ENCODE peak calls at places on chromosomes 3 and 15, in nine cellular contexts. One of them, this sample, is unnamed. For H3K4me1, the result is how much of the 10 kb centered on the place peaks cover.

GRCh38 chr3:101383156-101383575 is 62.8 kb upstream of the IMPG2 start:
- DNase-seq in fibroblast of lung: peak
- DNase-seq in IMR-90: peak
- DNase-seq in H9: peak
- DNase-seq in lung: no peak
- DNase-seq in A549: no peak
- DNase-seq in pancreas: no peak
- DNase-seq in uterus: no peak
- DNase-seq in tibial nerve: no peak
- DNase-seq in this sample: no peak

GRCh38 chr3:150168694-150169093 is 198.0 kb upstream of the PFN2 start:
- DNase-seq in fibroblast of lung: peak
- DNase-seq in lung: no peak
- DNase-seq in tibial nerve: peak
- DNase-seq in uterus: peak
- DNase-seq in IMR-90: peak
- DNase-seq in pancreas: peak
- DNase-seq in A549: no peak
- DNase-seq in H9: no peak
- DNase-seq in this sample: peak

GRCh38 chr3:132180337-132180791 is 136.8 kb upstream of the ACP3 start:
- DNase-seq in tibial nerve: no peak
- DNase-seq in IMR-90: peak
- DNase-seq in lung: no peak
- DNase-seq in uterus: no peak
- DNase-seq in pancreas: no peak
- DNase-seq in fibroblast of lung: peak
- DNase-seq in H9: peak
- DNase-seq in A549: peak
- DNase-seq in this sample: no peak

GRCh38 chr3:23209747-23210495 is 6.8 kb downstream of the UBE2E2 start:
- DNase-seq in H9: no peak
- DNase-seq in lung: no peak
- DNase-seq in fibroblast of lung: no peak
- DNase-seq in tibial nerve: no peak
- DNase-seq in pancreas: no peak
- DNase-seq in IMR-90: no peak
- DNase-seq in uterus: no peak
- DNase-seq in A549: no peak
- DNase-seq in this sample: no peak

GRCh38 chr15:39455502-39455991 is 125.3 kb upstream of the THBS1 start:
- DNase-seq in tibial nerve: no peak
- DNase-seq in A549: peak
- DNase-seq in lung: no peak
- DNase-seq in fibroblast of lung: peak
- DNase-seq in H9: no peak
- DNase-seq in uterus: no peak
- DNase-seq in pancreas: peak
- DNase-seq in IMR-90: peak
- DNase-seq in this sample: no peak

GRCh38 chr15:39598958-39599845 is 18.3 kb downstream of the THBS1 start:
- DNase-seq in IMR-90: peak
- DNase-seq in uterus: no peak
- DNase-seq in pancreas: no peak
- DNase-seq in H9: no peak
- DNase-seq in A549: no peak
- DNase-seq in tibial nerve: no peak
- DNase-seq in fibroblast of lung: peak
- DNase-seq in lung: no peak
- DNase-seq in this sample: no peak

GRCh38 chr3:150653110-150653561 is 50.0 kb downstream of the SELENOT start:
- DNase-seq in A549: no peak
- DNase-seq in H9: no peak
- DNase-seq in uterus: no peak
- DNase-seq in lung: no peak
- DNase-seq in IMR-90: no peak
- DNase-seq in fibroblast of lung: no peak
- DNase-seq in tibial nerve: no peak
- DNase-seq in pancreas: no peak
- DNase-seq in this sample: no peak

GRCh38 chr3:21142949-21143348 is 608.1 kb downstream of the ZNF385D start:
- DNase-seq in tibial nerve: no peak
- DNase-seq in IMR-90: no peak
- DNase-seq in A549: no peak
- DNase-seq in lung: no peak
- DNase-seq in fibroblast of lung: no peak
- DNase-seq in pancreas: no peak
- DNase-seq in uterus: no peak
- DNase-seq in H9: no peak
- DNase-seq in this sample: no peak

GRCh38 chr3:59185586-59186381 is 136.0 kb upstream of the CFAP20DC start:
- DNase-seq in A549: no peak
- DNase-seq in tibial nerve: no peak
- DNase-seq in IMR-90: peak
- DNase-seq in fibroblast of lung: peak
- DNase-seq in uterus: no peak
- DNase-seq in lung: no peak
- DNase-seq in pancreas: no peak
- DNase-seq in H9: no peak
- DNase-seq in this sample: no peak

DNA sequence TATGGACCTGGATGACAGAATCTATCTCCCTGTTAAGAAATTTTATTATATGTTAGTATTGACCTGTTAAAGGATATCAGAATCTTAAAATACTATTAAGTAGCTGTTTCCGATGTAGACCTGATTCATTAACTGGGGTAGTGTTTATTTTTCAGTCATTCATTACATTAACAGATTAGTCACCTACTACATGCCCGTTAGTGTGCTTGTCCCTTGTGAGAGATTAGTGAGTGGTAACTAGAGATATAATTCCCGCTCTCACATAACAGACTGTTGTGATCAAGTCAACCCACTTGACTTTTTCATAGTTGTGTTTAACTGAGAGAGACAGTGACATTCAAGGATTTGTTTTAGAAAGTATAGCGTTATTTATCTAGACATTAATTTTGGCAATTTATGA is 166.8 kb downstream of the TCF12 start:
- DNase-seq in uterus: no peak
- DNase-seq in H9: no peak
- DNase-seq in A549: no peak
- DNase-seq in IMR-90: peak
- DNase-seq in pancreas: no peak
- DNase-seq in fibroblast of lung: no peak
- DNase-seq in lung: no peak
- DNase-seq in tibial nerve: no peak
- DNase-seq in this sample: no peak
- H3K4me1 ChIP-seq in uterus: under half
- H3K4me1 ChIP-seq in H9: under half
- H3K4me1 ChIP-seq in A549: under half
- H3K4me1 ChIP-seq in IMR-90: under half
- H3K4me1 ChIP-seq in pancreas: under half
- H3K4me1 ChIP-seq in fibroblast of lung: under half
- H3K4me1 ChIP-seq in lung: under half
- H3K4me1 ChIP-seq in tibial nerve: under half
- H3K4me1 ChIP-seq in this sample: under half

GRCh38 chr15:74311734-74312444 is 55.6 kb downstream of the CYP11A1 start:
- DNase-seq in fibroblast of lung: no peak
- DNase-seq in uterus: no peak
- DNase-seq in H9: peak
- DNase-seq in A549: peak
- DNase-seq in pancreas: no peak
- DNase-seq in tibial nerve: no peak
- DNase-seq in lung: no peak
- DNase-seq in IMR-90: peak
- DNase-seq in this sample: peak
- TF ChIP-seq CTCF in fibroblast of lung: peak
- TF ChIP-seq CTCF in uterus: no peak
- TF ChIP-seq CTCF in H9: peak
- TF ChIP-seq CTCF in A549: peak
- TF ChIP-seq CTCF in pancreas: no peak
- TF ChIP-seq CTCF in tibial nerve: no peak
- TF ChIP-seq CTCF in lung: no peak
- TF ChIP-seq CTCF in IMR-90: peak
- TF ChIP-seq CTCF in this sample: no peak

DNA sequence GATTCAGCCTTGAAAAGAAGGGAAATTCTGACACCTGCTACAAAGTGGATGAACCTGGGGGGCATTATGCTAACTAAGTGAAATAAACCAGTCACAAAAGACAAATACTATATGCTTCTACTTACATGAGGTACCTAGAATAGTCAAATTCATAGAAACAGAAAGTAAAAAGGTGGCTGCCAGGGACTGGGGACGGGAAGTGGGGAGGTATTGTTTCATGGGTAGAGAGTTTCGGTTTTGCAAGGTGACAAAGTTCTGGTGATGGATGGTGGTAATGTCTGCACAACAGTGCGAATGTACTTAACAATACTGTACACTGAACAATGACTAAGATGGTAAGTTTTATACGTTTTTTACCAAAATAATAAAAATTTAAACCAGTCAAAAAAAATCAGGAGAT is 4.8 kb downstream of the IDH2 start:
- DNase-seq in H9: no peak
- DNase-seq in A549: no peak
- DNase-seq in IMR-90: no peak
- DNase-seq in lung: no peak
- DNase-seq in fibroblast of lung: no peak
- DNase-seq in tibial nerve: no peak
- DNase-seq in pancreas: no peak
- DNase-seq in uterus: no peak
- DNase-seq in this sample: no peak
- H3K4me1 ChIP-seq in H9: under half
- H3K4me1 ChIP-seq in A549: under half
- H3K4me1 ChIP-seq in IMR-90: under half
- H3K4me1 ChIP-seq in lung: under half
- H3K4me1 ChIP-seq in fibroblast of lung: under half
- H3K4me1 ChIP-seq in tibial nerve: under half
- H3K4me1 ChIP-seq in pancreas: half or more
- H3K4me1 ChIP-seq in uterus: under half
- H3K4me1 ChIP-seq in this sample: under half

DNA sequence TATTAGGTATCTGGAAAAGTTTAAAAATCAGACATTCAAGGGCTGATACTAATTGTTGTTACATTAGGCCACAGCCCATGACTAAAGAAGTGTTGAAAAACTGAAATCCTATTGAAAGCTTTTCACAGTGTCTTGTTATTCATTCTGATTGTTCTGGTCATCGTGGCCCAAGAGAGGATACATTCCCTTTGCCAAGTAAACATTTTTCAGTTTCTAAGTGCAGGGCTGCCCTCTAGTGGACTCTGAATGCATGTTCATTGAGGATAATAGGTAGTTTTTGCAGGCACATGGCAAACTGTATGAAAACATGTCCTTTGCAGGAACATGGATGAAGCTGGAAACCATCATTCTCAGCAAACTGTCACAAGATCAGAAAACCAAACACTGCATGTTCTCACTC is 181.1 kb downstream of the MYRIP start:
- DNase-seq in lung: no peak
- DNase-seq in fibroblast of lung: peak
- DNase-seq in IMR-90: peak
- DNase-seq in uterus: no peak
- DNase-seq in H9: peak
- DNase-seq in tibial nerve: no peak
- DNase-seq in pancreas: no peak
- DNase-seq in A549: peak
- DNase-seq in this sample: peak
- TF ChIP-seq CTCF in lung: no peak
- TF ChIP-seq CTCF in fibroblast of lung: peak
- TF ChIP-seq CTCF in IMR-90: peak
- TF ChIP-seq CTCF in uterus: no peak
- TF ChIP-seq CTCF in H9: peak
- TF ChIP-seq CTCF in tibial nerve: no peak
- TF ChIP-seq CTCF in pancreas: no peak
- TF ChIP-seq CTCF in A549: peak
- TF ChIP-seq CTCF in this sample: peak

DNA sequence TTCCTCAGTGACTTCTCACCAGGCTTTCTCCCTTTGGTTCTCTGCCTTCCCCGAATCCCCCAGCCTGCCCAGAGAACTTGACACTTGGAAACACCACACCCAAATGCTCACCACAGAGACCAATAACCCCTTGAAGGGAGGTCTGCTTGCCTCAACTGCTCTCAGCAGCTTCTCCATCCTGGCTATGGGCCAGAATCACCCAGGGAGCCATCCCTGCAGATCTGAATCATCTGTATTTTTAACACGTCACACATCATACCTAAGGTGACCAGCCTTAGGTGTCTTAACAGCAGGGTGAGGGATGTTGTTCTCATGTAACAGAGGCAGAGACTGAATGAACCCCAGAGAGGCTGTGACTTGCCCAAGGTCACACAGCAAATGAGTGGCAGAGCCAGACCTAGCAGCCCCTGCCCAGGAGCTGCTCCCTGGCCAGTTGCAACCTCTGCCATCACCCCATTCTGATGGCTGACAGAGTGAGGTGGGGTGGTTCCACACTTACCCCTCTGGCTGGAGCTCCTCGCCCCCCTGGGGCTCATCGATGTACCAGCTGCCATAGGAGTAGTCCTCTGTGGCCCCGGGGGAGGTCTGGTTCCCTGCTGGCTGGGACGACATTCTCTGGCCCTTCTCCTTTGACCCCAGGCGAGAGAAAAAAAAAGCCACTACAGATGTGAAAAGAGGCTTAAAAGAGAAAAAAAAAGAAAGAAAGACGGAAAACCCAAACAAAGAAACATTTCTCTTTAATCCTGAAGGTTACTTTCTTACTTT is 749 bp downstream of the STRA6 start:
- DNase-seq in pancreas: no peak
- DNase-seq in H9: no peak
- DNase-seq in fibroblast of lung: no peak
- DNase-seq in IMR-90: no peak
- DNase-seq in tibial nerve: no peak
- DNase-seq in uterus: no peak
- DNase-seq in lung: no peak
- DNase-seq in A549: peak
- DNase-seq in this sample: no peak
- H3K4me1 ChIP-seq in pancreas: under half
- H3K4me1 ChIP-seq in H9: under half
- H3K4me1 ChIP-seq in fibroblast of lung: under half
- H3K4me1 ChIP-seq in IMR-90: under half
- H3K4me1 ChIP-seq in tibial nerve: under half
- H3K4me1 ChIP-seq in uterus: under half
- H3K4me1 ChIP-seq in lung: under half
- H3K4me1 ChIP-seq in A549: half or more
- H3K4me1 ChIP-seq in this sample: under half